ENCODE peak calls at places on chromosomes 1 and 21, in ten cellular contexts. J is HFF-Myc, V is coronary artery, Q is mucosa of descending colon, X is astrocyte of the spinal cord, G is heart right ventricle, Y is WTC11, K is nephron progenitor cell, C is psoas muscle, D is GM13976. U is an unnamed sample.

GRCh38 chr1:157286096-157286495 is 147.9 kb upstream of the ETV3 start:
- DNase-seq in J (no peak), V (no peak), Q (no peak), X (no peak), G (no peak), Y (no peak), K (no peak), C (no peak), D (no peak), U (no peak)

GRCh38 chr1:231557898-231558710 is 29.6 kb downstream of the TSNAX start:
- DNase-seq in J (no peak), V (no peak), Q (no peak), X (peak), G (no peak), Y (no peak), K (no peak), C (no peak), D (no peak), U (peak)

GRCh38 chr1:87853576-87854351 is 525.1 kb downstream of the LMO4 start:
- DNase-seq in J (no peak), V (no peak), Q (no peak), X (no peak), G (no peak), Y (no peak), K (no peak), C (no peak), D (no peak), U (peak)

GRCh38 chr1:201153474-201154388 is 543 bp downstream of the TMEM9 start:
- DNase-seq in J (no peak), V (no peak), Q (no peak), X (no peak), G (no peak), Y (no peak), K (no peak), C (no peak), D (peak), U (no peak)

GRCh38 chr21:35048183-35048601 is 910 bp downstream of the RUNX1 start:
- DNase-seq in J (peak), V (no peak), Q (no peak), X (no peak), G (no peak), Y (no peak), K (no peak), C (peak), D (no peak), U (peak)

GRCh38 chr21:29606613-29607012 is 307.9 kb downstream of the BACH1 start:
- DNase-seq in J (no peak), V (no peak), Q (no peak), X (no peak), G (no peak), Y (no peak), K (no peak), C (no peak), D (no peak), U (no peak)

GRCh38 chr1:38953433-38953860 is 11.8 kb upstream of the RHBDL2 start:
- DNase-seq in J (no peak), V (no peak), Q (no peak), X (no peak), G (no peak), Y (peak), K (no peak), C (no peak), D (no peak), U (peak)

GRCh38 chr1:29831500-29832117 is 595.3 kb downstream of the PTPRU start:
- DNase-seq in J (no peak), V (peak), Q (no peak), X (no peak), G (no peak), Y (no peak), K (no peak), C (no peak), D (no peak), U (no peak)

GRCh38 chr1:213457097-213457680 is 406.1 kb downstream of the RPS6KC1 start:
- DNase-seq in J (no peak), V (no peak), Q (no peak), X (no peak), G (peak), Y (no peak), K (no peak), C (peak), D (no peak), U (no peak)

GRCh38 chr1:2303781-2304180 is 75.7 kb downstream of the SKI start:
- DNase-seq in J (no peak), V (no peak), Q (no peak), X (no peak), G (no peak), Y (no peak), K (no peak), C (no peak), D (no peak), U (no peak)

GRCh38 chr1:78279051-78279450 is 211.7 kb upstream of the PTGFR start:
- DNase-seq in J (no peak), V (no peak), Q (no peak), X (peak), G (no peak), Y (no peak), K (no peak), C (no peak), D (no peak), U (peak)

GRCh38 chr1:207808322-207808705 is 56.5 kb downstream of the CD46 start:
- DNase-seq in J (no peak), V (no peak), Q (no peak), X (no peak), G (no peak), Y (no peak), K (no peak), C (no peak), D (no peak), U (no peak)

GRCh38 chr1:233668725-233669294 is 54.9 kb downstream of the KCNK1 start:
- DNase-seq in J (peak), V (no peak), Q (peak), X (peak), G (no peak), Y (no peak), K (no peak), C (no peak), D (peak), U (no peak)

GRCh38 chr1:32256473-32257226 is 5.6 kb downstream of the LCK start:
- DNase-seq in J (no peak), V (no peak), Q (no peak), X (no peak), G (no peak), Y (no peak), K (no peak), C (no peak), D (no peak), U (no peak)

GRCh38 chr1:90045853-90046563 is 51.1 kb downstream of the ZNF326 start:
- DNase-seq in J (no peak), V (no peak), Q (no peak), X (peak), G (no peak), Y (peak), K (peak), C (no peak), D (no peak), U (peak)

GRCh38 chr1:12232221-12232620 is 2.4 kb downstream of the VPS13D start:
- DNase-seq in J (no peak), V (no peak), Q (peak), X (no peak), G (peak), Y (no peak), K (no peak), C (peak), D (no peak), U (no peak)

GRCh38 chr1:100896481-100896982 is 642 bp downstream of the SLC30A7 start:
- DNase-seq in J (peak), V (no peak), Q (peak), X (peak), G (no peak), Y (no peak), K (peak), C (no peak), D (peak), U (peak)

GRCh38 chr1:228474507-228474906 is 12.7 kb upstream of the RNF187 start:
- DNase-seq in J (no peak), V (no peak), Q (no peak), X (no peak), G (no peak), Y (no peak), K (no peak), C (no peak), D (no peak), U (no peak)

GRCh38 chr1:18573170-18573569 is 57.5 kb upstream of the PAX7 start:
- DNase-seq in J (no peak), V (no peak), Q (no peak), X (no peak), G (no peak), Y (no peak), K (no peak), C (no peak), D (no peak), U (no peak)

GRCh38 chr1:18578271-18578670 is 52.4 kb upstream of the PAX7 start:
- DNase-seq in J (no peak), V (no peak), Q (no peak), X (no peak), G (no peak), Y (no peak), K (no peak), C (no peak), D (no peak), U (no peak)

GRCh38 chr1:18572022-18572920 is 58.4 kb upstream of the PAX7 start:
- DNase-seq in J (no peak), V (no peak), Q (no peak), X (no peak), G (no peak), Y (no peak), K (no peak), C (no peak), D (no peak), U (no peak)

GRCh38 chr1:18574754-18575153 is 55.9 kb upstream of the PAX7 start:
- DNase-seq in J (no peak), V (no peak), Q (no peak), X (no peak), G (no peak), Y (no peak), K (no peak), C (no peak), D (no peak), U (no peak)

DNA sequence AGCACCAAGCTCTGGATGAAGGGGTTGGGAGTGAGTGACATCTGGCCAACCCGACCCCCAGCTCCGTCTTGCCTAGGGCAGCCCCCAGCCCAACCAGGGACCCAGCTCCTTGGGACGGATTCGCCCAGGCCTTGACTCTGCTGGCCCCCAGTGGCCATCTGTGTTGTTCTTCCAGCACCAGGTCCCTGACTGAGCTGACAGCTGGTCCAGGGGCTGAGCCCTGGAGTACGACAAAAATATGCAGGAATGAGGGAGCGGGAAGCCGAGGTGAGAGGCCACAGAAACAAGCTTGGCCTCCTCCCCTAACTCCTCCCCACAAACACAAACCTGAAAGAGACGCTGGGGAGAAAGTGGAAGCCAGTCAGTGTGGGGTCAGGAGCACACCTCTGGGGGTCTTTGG is 55.0 kb upstream of the PAX7 start:
- DNase-seq in J (no peak), V (no peak), Q (peak), X (no peak), G (peak), Y (peak), K (peak), C (no peak), D (peak), U (no peak)
- TF ChIP-seq CTCF in J (peak), V (peak), Q (peak), X (no peak), G (no peak), Y (peak), K (peak), C (peak), D (peak), U (peak)

DNA sequence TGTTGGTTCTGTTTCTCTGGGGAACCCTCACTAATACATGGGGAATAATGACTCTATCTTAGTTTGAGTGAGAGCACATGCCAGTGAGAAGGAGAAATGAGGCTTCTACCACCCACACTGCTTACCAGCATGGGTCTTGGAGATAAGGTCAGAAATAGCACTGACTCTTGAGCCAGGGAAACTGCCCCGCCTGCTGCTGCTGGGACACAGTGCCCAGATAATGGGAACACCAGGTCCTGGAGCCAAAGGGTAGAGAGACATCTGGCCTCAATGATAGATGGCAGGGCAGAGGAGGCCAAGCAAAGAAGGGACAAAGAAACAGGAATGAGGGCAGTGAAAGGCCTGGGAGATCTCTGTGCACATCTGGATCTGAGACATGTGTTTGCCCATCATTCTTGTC is 97.4 kb downstream of the MIS18A start:
- DNase-seq in J (no peak), V (no peak), Q (no peak), X (no peak), G (peak), Y (no peak), K (no peak), C (no peak), D (no peak), U (no peak)
- TF ChIP-seq CTCF in J (no peak), V (no peak), Q (no peak), X (no peak), G (no peak), Y (no peak), K (no peak), C (no peak), D (no peak), U (no peak)

DNA sequence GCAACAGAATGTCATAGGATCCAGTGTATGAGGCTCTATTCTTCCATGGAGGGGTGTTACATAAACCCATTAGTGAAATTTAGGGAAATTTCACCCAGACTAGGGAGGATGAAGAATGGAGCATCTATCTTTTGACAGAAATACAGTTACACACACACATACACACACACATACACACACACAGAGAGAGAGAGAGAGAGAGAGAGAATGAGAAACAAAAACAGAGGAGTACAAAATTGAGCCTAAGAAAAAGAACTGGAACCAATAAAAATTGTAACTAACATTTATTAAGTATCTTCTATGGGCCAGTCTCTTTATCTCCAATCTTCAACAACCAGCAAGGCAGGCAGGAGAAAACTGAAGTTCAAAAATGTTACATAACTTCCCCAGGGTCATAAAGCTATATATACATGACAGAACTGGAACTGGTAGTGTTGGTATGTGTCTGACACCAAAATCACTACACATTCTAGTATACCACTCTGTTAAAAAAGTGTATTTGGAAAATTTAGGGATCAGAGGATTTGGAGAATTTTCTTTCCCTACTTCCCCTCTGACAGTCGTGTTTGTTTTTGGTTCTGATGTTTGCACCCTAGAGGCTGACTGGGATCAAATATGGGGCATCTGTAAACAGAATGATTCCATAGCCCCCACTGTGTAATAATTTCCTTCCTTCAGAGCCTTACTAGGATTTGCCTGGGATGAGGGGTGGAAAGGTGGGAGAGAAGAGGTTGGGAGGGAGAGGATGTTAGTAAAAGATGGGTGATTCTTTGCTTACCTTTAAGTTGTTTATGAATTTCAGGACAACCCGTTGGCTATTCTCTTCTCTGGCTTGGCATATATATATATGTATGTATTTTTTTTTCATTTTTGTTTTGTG is 1.0 kb upstream of the ZFYVE9 start:
- DNase-seq in J (no peak), V (no peak), Q (no peak), X (peak), G (no peak), Y (no peak), K (no peak), C (no peak), D (no peak), U (no peak)
- TF ChIP-seq CTCF in J (no peak), V (no peak), Q (no peak), X (no peak), G (no peak), Y (no peak), K (no peak), C (no peak), D (no peak), U (no peak)

GRCh38 chr1:152397474-152397873 is 16.6 kb downstream of the CRNN start:
- DNase-seq in J (no peak), V (no peak), Q (no peak), X (no peak), G (no peak), Y (no peak), K (no peak), C (no peak), D (no peak), U (no peak)
- TF ChIP-seq CTCF in J (no peak), V (no peak), Q (no peak), X (no peak), G (no peak), Y (no peak), K (no peak), C (no peak), D (no peak), U (peak)

GRCh38 chr21:16418211-16418610 is 688.4 kb downstream of the USP25 start:
- DNase-seq in J (no peak), V (no peak), Q (no peak), X (peak), G (no peak), Y (no peak), K (no peak), C (no peak), D (no peak), U (no peak)

GRCh38 chr21:16422702-16423101 is 692.9 kb downstream of the USP25 start:
- DNase-seq in J (no peak), V (no peak), Q (no peak), X (peak), G (no peak), Y (no peak), K (no peak), C (no peak), D (no peak), U (no peak)

GRCh38 chr21:16418663-16419062 is 688.9 kb downstream of the USP25 start:
- DNase-seq in J (no peak), V (no peak), Q (no peak), X (no peak), G (no peak), Y (no peak), K (no peak), C (no peak), D (no peak), U (no peak)

GRCh38 chr21:16420086-16420724 is 690.4 kb downstream of the USP25 start:
- DNase-seq in J (no peak), V (no peak), Q (peak), X (peak), G (no peak), Y (no peak), K (no peak), C (peak), D (no peak), U (no peak)

DNA sequence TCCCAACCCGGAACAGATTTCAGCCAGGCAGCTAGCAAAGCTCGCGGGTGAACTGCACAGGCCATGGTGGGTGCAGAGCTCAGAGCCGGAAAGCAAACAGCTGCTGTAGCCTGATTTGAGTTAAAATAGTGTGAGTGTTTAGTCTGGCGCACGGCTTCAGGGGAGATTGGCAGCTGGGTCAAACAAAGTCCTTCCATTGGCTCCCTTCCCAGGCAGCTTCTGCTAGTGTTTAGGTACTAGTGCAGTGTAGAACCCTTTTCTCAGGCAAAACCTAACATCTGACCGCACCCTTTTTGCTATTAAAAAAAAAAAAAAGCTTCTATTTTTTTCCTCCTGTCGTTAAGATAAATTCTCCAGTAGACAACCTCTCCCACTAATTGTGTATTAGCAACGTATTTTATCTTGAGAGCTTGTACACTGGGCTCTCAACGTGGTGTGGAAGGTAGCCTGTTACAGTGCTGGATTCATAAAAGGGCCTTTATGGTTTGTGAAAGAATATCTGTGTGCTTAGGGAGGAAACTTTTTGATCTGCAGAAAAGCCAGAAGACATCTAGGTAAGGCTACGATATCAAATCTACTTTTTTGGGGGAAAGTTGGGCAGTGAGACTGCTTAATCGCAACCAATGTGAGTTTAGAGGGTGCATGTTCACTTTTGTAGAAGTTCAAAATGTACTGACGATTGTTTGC is 689.5 kb downstream of the USP25 start:
- DNase-seq in J (peak), V (peak), Q (peak), X (peak), G (peak), Y (no peak), K (peak), C (peak), D (no peak), U (peak)
- TF ChIP-seq CTCF in J (no peak), V (no peak), Q (no peak), X (no peak), G (no peak), Y (no peak), K (no peak), C (no peak), D (no peak), U (no peak)

U was measured in HFFc6.